ENCODE peak calls at places on chromosomes 11 and 22, in nine cellular contexts. B is neural progenitor cell, J is GM23248, N is HCT116, H is MM.1S, X is GM23338, F is OCI-LY7, E is SK-N-SH, O is hepatocyte. R is an unnamed sample.

GRCh38 chr11:65165847-65166317 is 4.2 kb upstream of the SPDYC start:
- DNase-seq in F (no peak), J (peak), N (no peak), O (no peak), E (no peak), X (peak), H (no peak), B (no peak), R (no peak)

GRCh38 chr11:13091804-13092203 is 82.7 kb downstream of the RASSF10 start:
- DNase-seq in N (no peak), X (no peak), B (no peak), E (no peak), O (no peak), H (no peak), J (no peak), F (no peak), R (peak)

GRCh38 chr11:134411887-134412507 is at the start of gene B3GAT1:
- DNase-seq in E (peak), X (peak), J (no peak), N (no peak), H (no peak), O (peak), F (no peak), B (peak), R (no peak)

GRCh38 chr22:40638261-40638660 is 1.7 kb upstream of the MRTFA start:
- DNase-seq in J (no peak), F (no peak), X (no peak), N (no peak), B (no peak), H (no peak), E (no peak), O (no peak), R (peak)

GRCh38 chr11:128548655-128549255 is 38.6 kb downstream of the ETS1 start:
- DNase-seq in N (no peak), B (peak), F (peak), H (no peak), X (peak), E (peak), J (peak), O (peak), R (peak)

GRCh38 chr11:74195828-74196227 is 24.7 kb downstream of the PPME1 start:
- DNase-seq in E (no peak), F (no peak), H (no peak), B (no peak), N (no peak), J (peak), X (no peak), O (no peak), R (peak)

GRCh38 chr22:35150163-35151107 is 84.5 kb downstream of the ISX start:
- DNase-seq in H (peak), E (peak), N (peak), J (peak), X (peak), B (peak), O (peak), F (peak), R (peak)

GRCh38 chr11:133787379-133788103 is 57.8 kb downstream of the SPATA19 start:
- DNase-seq in E (no peak), N (no peak), O (peak), X (peak), H (no peak), B (peak), F (no peak), J (no peak), R (no peak)

GRCh38 chr11:133897331-133897650 is 52.0 kb upstream of the SPATA19 start:
- DNase-seq in B (no peak), H (no peak), O (no peak), X (no peak), N (no peak), E (no peak), F (no peak), J (no peak), R (no peak)

GRCh38 chr11:105862736-105863367 is 159.2 kb downstream of the MSANTD4 start:
- DNase-seq in E (peak), O (peak), B (peak), J (peak), H (peak), N (peak), F (peak), X (peak), R (peak)

GRCh38 chr11:7599209-7599608 is 74.1 kb downstream of the CYB5R2 start:
- DNase-seq in X (no peak), O (no peak), N (no peak), B (no peak), E (no peak), J (no peak), H (no peak), F (no peak), R (no peak)

GRCh38 chr11:94486068-94486467 is 7.6 kb downstream of the MRE11 start:
- DNase-seq in H (no peak), B (no peak), X (no peak), E (no peak), O (no peak), N (no peak), J (no peak), F (no peak), R (no peak)
- H3K4me3 ChIP-seq in H (no peak), B (no peak), X (no peak), E (no peak), O (no peak), N (no peak), J (no peak), F (no peak), R (no peak)

GRCh38 chr11:72244317-72245231 is 598 bp upstream of the PHOX2A start:
- DNase-seq in X (peak), O (no peak), B (peak), F (no peak), H (no peak), N (no peak), J (no peak), E (peak), R (no peak)
- H3K4me2 ChIP-seq in X (peak), O (peak), B (peak), F (no peak), H (no peak), N (no peak), J (peak), E (peak), R (no peak)

DNA sequence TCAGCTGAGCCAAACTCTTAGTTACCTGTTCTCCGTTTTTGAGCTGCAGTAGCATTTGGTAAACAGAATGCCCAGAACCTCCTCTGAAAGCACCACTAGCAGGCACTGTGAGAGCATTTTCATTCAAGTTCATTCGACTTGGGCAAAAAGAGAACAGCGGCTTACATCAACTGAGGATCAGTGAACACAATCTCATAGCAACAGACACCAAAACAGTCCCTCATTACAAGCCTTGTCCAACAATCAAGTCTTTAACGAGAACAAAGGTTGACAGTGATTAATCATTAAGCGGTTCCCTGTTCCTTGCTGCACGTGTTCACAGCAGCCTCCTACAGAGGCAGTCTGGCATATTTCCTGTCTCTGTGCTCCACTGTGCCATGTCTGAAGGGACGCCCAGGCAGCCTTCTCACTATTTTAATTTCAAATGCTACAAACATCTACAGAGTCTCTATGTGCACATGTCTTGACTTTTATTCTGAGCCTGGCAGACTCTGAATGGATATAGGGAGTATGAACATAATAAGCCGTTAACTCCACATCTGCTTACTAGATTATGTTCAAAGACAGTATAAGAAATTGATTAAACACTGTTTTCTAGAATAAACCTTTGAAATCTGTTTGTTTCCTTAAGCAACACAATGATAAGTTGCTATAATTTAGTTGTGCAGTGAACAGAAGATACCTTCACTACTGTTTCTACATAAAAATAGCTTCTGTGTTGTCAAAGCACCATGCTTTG is 88.3 kb upstream of the MTMR2 start:
- DNase-seq in B (peak), H (peak), J (peak), E (peak), N (peak), F (peak), O (peak), X (peak), R (peak)
- TF ChIP-seq EZH2phosphoT487 in B (no peak), H (no peak), J (no peak), E (no peak), N (no peak), F (no peak), O (no peak), X (no peak), R (no peak)

GRCh38 chr11:124760806-124761205 is 1.3 kb downstream of the ESAM start:
- DNase-seq in O (no peak), J (no peak), N (no peak), X (no peak), E (peak), B (no peak), H (no peak), F (no peak), R (no peak)

GRCh38 chr11:124759268-124760204 is 2.6 kb downstream of the ESAM start:
- DNase-seq in H (no peak), J (no peak), B (peak), O (no peak), N (no peak), F (no peak), X (peak), E (peak), R (no peak)

GRCh38 chr11:124758355-124759267 is 3.5 kb downstream of the ESAM start:
- DNase-seq in N (peak), B (peak), X (peak), J (peak), E (peak), O (peak), F (peak), H (peak), R (peak)

GRCh38 chr11:124761301-124762021 is 629 bp downstream of the ESAM start:
- DNase-seq in H (no peak), X (peak), E (no peak), B (peak), J (no peak), N (no peak), F (no peak), O (no peak), R (no peak)

GRCh38 chr11:124760205-124760652 is 1.9 kb downstream of the ESAM start:
- DNase-seq in X (no peak), H (peak), O (no peak), F (no peak), N (no peak), E (peak), J (no peak), B (peak), R (no peak)
- H3K4me3 ChIP-seq in X (peak), H (peak), O (no peak), F (no peak), N (no peak), E (no peak), J (no peak), B (peak), R (no peak)

R was measured in PC-3.